ENCODE peak calls at places on chromosomes 4 and X, in six cellular contexts. Q is mucosa of descending colon; F is fibroblast of mammary gland; W is NCI-H345; Y is GF-D8; N is activated CD4-positive, alpha-beta T cell treated with anti-CD3 and anti-CD28 coated beads for 24 hours. J is an unnamed sample.

GRCh38 chrX:154488336-154489075 is 1.9 kb downstream of the SLC10A3 start:
- DNase-seq in Y (no peak), N (no peak), F (no peak), Q (no peak), W (no peak), J (no peak)

GRCh38 chr4:88971536-88971935 is 85.4 kb downstream of the FAM13A start:
- DNase-seq in Q (no peak), Y (no peak), N (no peak), F (no peak), W (no peak), J (no peak)

GRCh38 chr4:83890231-83890630 is 354.3 kb downstream of the GPAT3 start:
- DNase-seq in Y (no peak), F (peak; percentile 8), W (no peak), Q (no peak), N (no peak), J (no peak)

GRCh38 chr4:72701987-72702819 is 133.2 kb upstream of the ADAMTS3 start:
- DNase-seq in F (peak; percentile 70), N (no peak), Q (no peak), W (peak; percentile 52), Y (no peak), J (no peak)

GRCh38 chr4:32519060-32519459 is 1798.9 kb downstream of the PCDH7 start:
- DNase-seq in Y (no peak), Q (no peak), F (peak; percentile 37), W (no peak), N (no peak), J (no peak)

GRCh38 chrX:109660756-109661155 is 35.8 kb upstream of the KCNE5 start:
- DNase-seq in Y (no peak), F (no peak), Q (no peak), W (no peak), N (no peak), J (no peak)

GRCh38 chrX:154000051-154000450 is 19.7 kb downstream of the IRAK1 start:
- DNase-seq in F (no peak), N (no peak), Y (no peak), Q (no peak), W (no peak), J (no peak)

GRCh38 chr4:126827669-126828068 is 805.1 kb upstream of the INTU start:
- DNase-seq in W (no peak), Y (no peak), N (no peak), F (no peak), Q (no peak), J (no peak)

GRCh38 chr4:138835833-138836521 is 179.6 kb upstream of the NOCT start:
- DNase-seq in Q (peak; percentile 68), W (peak; percentile 57), Y (no peak), F (peak; percentile 50), N (no peak), J (no peak)

GRCh38 chr4:148341980-148342800 is 100.0 kb downstream of the NR3C2 start:
- DNase-seq in Y (no peak), F (no peak), W (no peak), Q (no peak), N (no peak), J (no peak)

GRCh38 chr4:20422398-20422797 is 170.7 kb downstream of the SLIT2 start:
- DNase-seq in F (peak; percentile 65), W (no peak), N (peak; percentile 6), Q (peak; percentile 23), Y (no peak), J (no peak)

GRCh38 chrX:46306103-46306502 is 239.1 kb downstream of the ZNF674 start:
- DNase-seq in W (no peak), Q (no peak), N (no peak), Y (no peak), F (no peak), J (no peak)

GRCh38 chrX:43514820-43515219 is 141.3 kb upstream of the MAOA start:
- DNase-seq in W (no peak), Y (no peak), Q (no peak), N (no peak), F (no peak), J (no peak)

GRCh38 chr4:129839687-129840086 is 743.7 kb downstream of the C4orf33 start:
- DNase-seq in Q (no peak), W (no peak), F (peak; percentile 23), Y (no peak), N (no peak), J (no peak)

GRCh38 chr4:85591361-85592098 is 116.6 kb downstream of the ARHGAP24 start:
- DNase-seq in Y (no peak), W (no peak), N (no peak), Q (no peak), F (peak; percentile 68), J (no peak)

GRCh38 chr4:83328486-83328885 is 6.2 kb downstream of the HPSE start:
- DNase-seq in N (no peak), Q (no peak), Y (no peak), F (no peak), W (no peak), J (no peak)

GRCh38 chrX:53354669-53355068 is 67.8 kb downstream of the SMC1A start:
- DNase-seq in Y (no peak), N (no peak), W (no peak), F (no peak), Q (no peak), J (no peak)

GRCh38 chr4:18844726-18845125 is 823.2 kb upstream of the LCORL start:
- DNase-seq in Q (no peak), F (peak; percentile 53), N (no peak), W (no peak), Y (no peak), J (no peak)

GRCh38 chr4:165129924-165130323 is 17.3 kb upstream of the TMEM192 start:
- DNase-seq in W (no peak), F (no peak), Y (peak; percentile 5), N (no peak), Q (no peak), J (no peak)

GRCh38 chr4:77959566-77960338 is 97.1 kb downstream of the MRPL1 start:
- DNase-seq in F (peak; percentile 76), Q (no peak), N (no peak), W (peak; percentile 65), Y (no peak), J (no peak)

GRCh38 chr4:78532046-78532445 is 19.5 kb upstream of the ANXA3 start:
- DNase-seq in Y (peak; percentile 59), N (no peak), F (no peak), W (no peak), Q (no peak), J (no peak)

GRCh38 chr4:71188197-71188625 is 150.6 kb upstream of the SLC4A4 start:
- DNase-seq in F (no peak), Q (no peak), Y (no peak), N (no peak), W (peak; percentile 15), J (no peak)

GRCh38 chr4:110368409-110368808 is 107.5 kb upstream of the ENPEP start:
- DNase-seq in Y (no peak), F (no peak), Q (no peak), W (no peak), N (no peak), J (no peak)

GRCh38 chrX:108312938-108313337 is 125.3 kb downstream of the COL4A6 start:
- DNase-seq in Q (no peak), Y (no peak), F (peak; percentile 69), N (no peak), W (peak; percentile 5), J (no peak)

GRCh38 chr4:128345650-128346049 is 58.0 kb upstream of the PGRMC2 start:
- DNase-seq in Y (no peak), F (no peak), N (no peak), W (no peak), Q (no peak), J (no peak)

GRCh38 chrX:96575011-96575410 is 109.6 kb upstream of the DIAPH2 start:
- DNase-seq in W (no peak), Q (no peak), Y (no peak), N (no peak), F (no peak), J (no peak)

GRCh38 chr4:183355405-183355804 is 33.2 kb upstream of the CLDN24 start:
- DNase-seq in W (no peak), N (no peak), Q (no peak), Y (no peak), F (peak; percentile 56), J (no peak)

GRCh38 chr4:147355849-147356248 is 125.0 kb upstream of the EDNRA start:
- DNase-seq in Q (no peak), W (no peak), N (no peak), Y (no peak), F (peak; percentile 93), J (no peak)

GRCh38 chr4:33998204-33998603 is 2246.1 kb downstream of the ARAP2 start:
- DNase-seq in Y (no peak), W (peak; percentile 55), N (no peak), F (peak; percentile 4), Q (no peak), J (no peak)

J was measured in activated naive CD8-positive, alpha-beta T cell treated with anti-CD3 and anti-CD28 coated beads, Interleukin-2, amount 50 U/mL, for 16 hours.